ENCODE peak calls at places on chromosomes 6 and 20, in ten cellular contexts. T is activated naive CD4-positive, alpha-beta T cell; B is stimulated activated CD8-positive, alpha-beta memory T cell treated with anti-CD3 and anti-CD28 coated beads, Interleukin-7, amount 100 ng/mL, for 24 hours; U is left lung; F is small intestine; P is skeletal muscle cell; M is GOT3; W is iPS-NIHi11; V is stimulated activated naive CD8-positive, alpha-beta T cell treated with anti-CD3 and anti-CD28 coated beads, Interleukin-15, Interleukin-2, amounts not matched to agents 100 U/mL and 50 U/mL, for 24 hours; Q is NCI-H1930. L is an unnamed sample.

GRCh38 chr20:32898721-32899120 is 40.0 kb downstream of the EFCAB8 start:
- DNase-seq in V (no peak), F (no peak), T (no peak), B (no peak), M (no peak), Q (no peak), P (no peak), U (no peak), W (no peak), L (no peak)

GRCh38 chr6:169700296-169700695 is 1.5 kb downstream of the WDR27 start:
- DNase-seq in P (no peak), W (no peak), M (no peak), T (no peak), B (no peak), V (no peak), U (no peak), F (peak; percentile 15), Q (no peak), L (no peak)

GRCh38 chr6:148934534-148934933 is 187.7 kb downstream of the UST start:
- DNase-seq in T (no peak), B (no peak), Q (no peak), U (peak; percentile 58), M (no peak), P (no peak), F (no peak), V (no peak), W (no peak), L (no peak)

GRCh38 chr6:166257911-166258318 is 50.3 kb downstream of the PRR18 start:
- DNase-seq in M (no peak), Q (no peak), W (no peak), P (no peak), F (no peak), V (peak; percentile 25), U (no peak), T (no peak), B (no peak), L (no peak)

GRCh38 chr6:35703554-35703953 is 14.8 kb upstream of the FKBP5 start:
- DNase-seq in M (no peak), V (no peak), U (no peak), B (no peak), F (no peak), P (no peak), W (no peak), T (no peak), Q (no peak), L (no peak)

GRCh38 chr20:7355056-7355455 is 585.2 kb downstream of the HAO1 start:
- DNase-seq in F (no peak), P (no peak), M (no peak), T (no peak), W (no peak), B (no peak), Q (no peak), V (no peak), U (no peak), L (no peak)

GRCh38 chr6:152952045-152952444 is 30.8 kb downstream of the FBXO5 start:
- DNase-seq in B (no peak), F (no peak), Q (no peak), W (no peak), T (no peak), P (no peak), M (no peak), V (no peak), U (no peak), L (no peak)

GRCh38 chr6:49001856-49002255 is 461.2 kb downstream of the MMUT start:
- DNase-seq in F (no peak), W (no peak), V (no peak), Q (no peak), P (peak; percentile 26), M (no peak), B (no peak), T (no peak), U (no peak), L (no peak)

GRCh38 chr20:37518606-37519507 is 2.2 kb upstream of the NNAT start:
- DNase-seq in U (no peak), V (no peak), Q (no peak), F (no peak), T (no peak), W (no peak), P (no peak), M (no peak), B (no peak), L (no peak)

GRCh38 chr20:8153281-8153908 is 21.3 kb downstream of the PLCB1 start:
- DNase-seq in U (no peak), V (no peak), B (no peak), T (no peak), Q (no peak), F (peak; percentile 48), M (no peak), W (no peak), P (peak; percentile 47), L (no peak)

GRCh38 chr20:25750765-25751696 is 54.4 kb upstream of the ZNF337 start:
- DNase-seq in M (no peak), U (peak; percentile 59), P (no peak), F (peak; percentile 64), W (peak; percentile 79), T (peak; percentile 37), B (peak; percentile 22), V (peak; percentile 61), Q (no peak), L (no peak)

GRCh38 chr6:29702519-29703103 is 20.6 kb upstream of the HLA-F start:
- DNase-seq in T (peak; percentile 67), V (peak; percentile 93), Q (peak; percentile 27), P (no peak), U (peak; percentile 40), B (peak; percentile 59), M (no peak), W (peak; percentile 84), F (peak; percentile 29), L (no peak)

GRCh38 chr6:125114248-125114858 is 39.2 kb upstream of the TPD52L1 start:
- DNase-seq in Q (peak; percentile 28), U (no peak), P (no peak), V (peak; percentile 31), T (peak; percentile 6), M (no peak), B (no peak), F (peak; percentile 64), W (peak; percentile 23), L (peak; percentile 25)

GRCh38 chr6:169269180-169270076 is 15.8 kb upstream of the THBS2 start:
- DNase-seq in F (no peak), B (no peak), M (no peak), Q (no peak), W (no peak), T (no peak), P (no peak), V (no peak), U (no peak), L (no peak)

GRCh38 chr6:33017024-33017423 is 7.6 kb upstream of the HLA-DOA start:
- DNase-seq in W (no peak), Q (no peak), T (no peak), M (no peak), B (no peak), P (no peak), F (no peak), U (no peak), V (no peak), L (no peak)

GRCh38 chr20:59485576-59486250 is 118.6 kb upstream of the PHACTR3 start:
- DNase-seq in T (no peak), M (no peak), B (no peak), W (no peak), V (no peak), F (no peak), U (no peak), P (no peak), Q (no peak), L (no peak)

GRCh38 chr6:36752187-36752885 is 54.7 kb downstream of the RAB44 start:
- DNase-seq in W (no peak), U (peak; percentile 64), T (no peak), F (peak; percentile 75), V (no peak), Q (no peak), B (no peak), P (no peak), M (no peak), L (no peak)

GRCh38 chr20:3239026-3239866 is at the start of gene SLC4A11:
- DNase-seq in V (peak; percentile 59), Q (peak; percentile 51), P (no peak), T (no peak), U (peak; percentile 85), W (peak; percentile 92), B (no peak), M (no peak), F (peak; percentile 77), L (peak; percentile 45)

GRCh38 chr6:113381957-113382356 is 475.2 kb upstream of the MARCKS start:
- DNase-seq in F (no peak), M (no peak), V (no peak), B (no peak), P (peak; percentile 71), Q (no peak), T (no peak), U (no peak), W (no peak), L (no peak)

GRCh38 chr20:63333241-63333836 is 27.8 kb downstream of the CHRNA4 start:
- DNase-seq in M (no peak), U (no peak), B (no peak), T (no peak), P (no peak), W (no peak), V (no peak), Q (no peak), F (no peak), L (no peak)

GRCh38 chr6:169095153-169095552 is 158.5 kb downstream of the THBS2 start:
- DNase-seq in W (no peak), P (no peak), V (no peak), M (no peak), T (no peak), B (no peak), F (no peak), U (no peak), Q (no peak), L (no peak)

GRCh38 chr6:125781307-125781868 is 9.4 kb upstream of the NCOA7 start:
- DNase-seq in Q (peak; percentile 37), P (no peak), W (no peak), F (no peak), V (no peak), B (no peak), U (no peak), M (no peak), T (no peak), L (no peak)

GRCh38 chr6:17705778-17706579 is 746 bp downstream of the NUP153 start:
- DNase-seq in B (peak; percentile 65), W (peak; percentile 59), Q (peak; percentile 32), M (peak; percentile 22), V (peak; percentile 90), P (no peak), U (peak; percentile 79), T (peak; percentile 48), F (peak; percentile 55), L (no peak)

GRCh38 chr20:62808211-62808865 is 3.7 kb downstream of the OGFR start:
- DNase-seq in W (peak; percentile 86), V (peak; percentile 86), Q (peak; percentile 59), P (no peak), B (peak; percentile 47), M (no peak), T (peak; percentile 68), F (no peak), U (peak; percentile 71), L (peak; percentile 94)

GRCh38 chr6:10406556-10406955 is 8.3 kb downstream of the TFAP2A start:
- DNase-seq in F (no peak), U (no peak), W (no peak), B (no peak), M (no peak), P (no peak), T (no peak), Q (peak; percentile 22), V (no peak), L (no peak)

GRCh38 chr6:43572015-43572414 is 3.8 kb downstream of the XPO5 start:
- DNase-seq in Q (no peak), M (no peak), T (no peak), P (no peak), W (no peak), F (no peak), V (no peak), U (no peak), B (no peak), L (no peak)

GRCh38 chr6:167275001-167275400 is 16.1 kb upstream of the UNC93A start:
- DNase-seq in V (no peak), U (no peak), P (no peak), T (no peak), M (no peak), W (no peak), F (no peak), Q (no peak), B (no peak), L (no peak)

GRCh38 chr6:13334953-13335352 is 6.6 kb upstream of the TBC1D7 start:
- DNase-seq in W (no peak), F (no peak), P (no peak), Q (no peak), U (no peak), V (no peak), M (no peak), T (no peak), B (no peak), L (no peak)